ENCODE peak calls at places on chromosome 1, in seven cellular contexts. M, D, B, L, P, A and W are unnamed samples.

GRCh38 chr1:204503122-204503912 is 8.7 kb upstream of the PIK3C2B start:
- DNase-seq in M (no peak), A (peak; percentile 66), P (no peak), L (no peak), B (peak; percentile 87), D (no peak), W (no peak)

GRCh38 chr1:30794260-30794659 is 36.7 kb upstream of the LAPTM5 start:
- DNase-seq in L (no peak), D (no peak), A (no peak), M (no peak), B (no peak), P (no peak), W (no peak)

GRCh38 chr1:97245682-97246081 is 524.1 kb downstream of the PTBP2 start:
- DNase-seq in D (no peak), B (peak; percentile 74), P (no peak), L (no peak), A (no peak), M (no peak), W (no peak)

GRCh38 chr1:168485048-168485447 is 58.7 kb downstream of the XCL2 start:
- DNase-seq in P (no peak), D (no peak), L (no peak), B (peak; percentile 43), M (no peak), A (no peak), W (no peak)

GRCh38 chr1:156815307-156815826 is 1.3 kb downstream of the SH2D2A start:
- DNase-seq in D (no peak), P (no peak), A (peak; percentile 77), L (peak; percentile 52), M (no peak), B (peak; percentile 86), W (no peak)

GRCh38 chr1:221478050-221478949 is 263.6 kb downstream of the DUSP10 start:
- DNase-seq in M (no peak), L (peak; percentile 75), P (peak; percentile 65), D (no peak), B (peak; percentile 94), A (peak; percentile 87), W (peak; percentile 37)

GRCh38 chr1:74324684-74325448 is 89.7 kb downstream of the TNNI3K start:
- DNase-seq in P (no peak), M (no peak), B (no peak), D (no peak), L (no peak), A (no peak), W (no peak)

GRCh38 chr1:235642021-235642942 is 7.3 kb downstream of the GNG4 start:
- DNase-seq in M (no peak), P (peak; percentile 43), L (peak; percentile 42), B (peak; percentile 71), A (no peak), D (peak; percentile 65), W (peak; percentile 68)

GRCh38 chr1:157963713-157964112 is 29.7 kb upstream of the KIRREL1 start:
- DNase-seq in B (peak; percentile 77), D (no peak), P (peak; percentile 79), L (no peak), M (peak; percentile 61), A (peak; percentile 58), W (peak; percentile 69)

GRCh38 chr1:24117722-24118409 is 5.9 kb upstream of the MYOM3 start:
- DNase-seq in M (no peak), P (no peak), B (peak; percentile 56), D (no peak), A (peak; percentile 60), L (no peak), W (no peak)

GRCh38 chr1:89763649-89763986 is 57.2 kb upstream of the LRRC8D start:
- DNase-seq in P (no peak), D (no peak), M (no peak), L (no peak), B (no peak), A (no peak), W (no peak)

GRCh38 chr1:1272341-1273151 is 1.1 kb downstream of the UBE2J2 start:
- DNase-seq in L (no peak), M (no peak), P (peak; percentile 11), D (no peak), B (no peak), A (no peak), W (no peak)

GRCh38 chr1:17798799-17799382 is 43.8 kb downstream of the ACTL8 start:
- DNase-seq in P (no peak), D (no peak), A (no peak), M (no peak), B (no peak), L (no peak), W (no peak)

GRCh38 chr1:174114788-174115448 is 44.4 kb upstream of the RABGAP1L start:
- DNase-seq in L (peak; percentile 47), D (no peak), A (peak; percentile 55), P (no peak), B (peak; percentile 68), M (no peak), W (peak; percentile 18)

GRCh38 chr1:81921344-81921743 is 120.6 kb downstream of the ADGRL2 start:
- DNase-seq in M (no peak), L (no peak), B (no peak), P (no peak), A (no peak), D (no peak), W (no peak)

GRCh38 chr1:74620242-74620641 is 53.4 kb downstream of the ERICH3 start:
- DNase-seq in P (no peak), M (no peak), L (no peak), A (no peak), D (no peak), B (no peak), W (no peak)

GRCh38 chr1:85681087-85681486 is 27.1 kb downstream of the ZNHIT6 start:
- DNase-seq in D (no peak), P (no peak), B (peak; percentile 74), L (peak; percentile 11), A (no peak), M (no peak), W (no peak)

GRCh38 chr1:203038217-203038741 is 12.0 kb downstream of the PPFIA4 start:
- DNase-seq in L (no peak), A (peak; percentile 89), M (no peak), B (no peak), D (no peak), P (no peak), W (no peak)

GRCh38 chr1:201356236-201356635 is 21.2 kb downstream of the TNNT2 start:
- DNase-seq in D (no peak), M (no peak), L (no peak), B (no peak), P (no peak), A (no peak), W (no peak)

GRCh38 chr1:159436469-159436868 is 3.1 kb upstream of the OR10J1 start:
- DNase-seq in A (no peak), L (no peak), M (no peak), D (no peak), B (no peak), P (no peak), W (no peak)

GRCh38 chr1:18907021-18907913 is 4.9 kb upstream of the ALDH4A1 start:
- DNase-seq in D (peak; percentile 29), A (peak; percentile 63), L (no peak), B (peak; percentile 71), P (peak; percentile 62), M (peak; percentile 34), W (peak; percentile 72)

GRCh38 chr1:213066363-213066762 is 15.3 kb downstream of the RPS6KC1 start:
- DNase-seq in L (no peak), M (no peak), P (no peak), A (no peak), D (no peak), B (peak; percentile 19), W (no peak)

GRCh38 chr1:116886532-116886931 is 23.2 kb upstream of the PTGFRN start:
- DNase-seq in B (peak; percentile 69), L (no peak), A (no peak), M (no peak), P (no peak), D (no peak), W (no peak)

GRCh38 chr1:6501414-6501813 is 9.9 kb upstream of the PLEKHG5 start:
- DNase-seq in P (no peak), A (no peak), B (no peak), M (no peak), D (no peak), L (no peak), W (no peak)

GRCh38 chr1:182643699-182644098 is 39.5 kb upstream of the RGS16 start:
- DNase-seq in M (no peak), L (no peak), P (no peak), B (no peak), D (no peak), A (no peak), W (no peak)

GRCh38 chr1:59054172-59054571 is 242.7 kb upstream of the FGGY start:
- DNase-seq in P (no peak), D (no peak), A (no peak), M (no peak), L (no peak), B (no peak), W (no peak)

GRCh38 chr1:59055908-59056719 is 240.8 kb upstream of the FGGY start:
- DNase-seq in M (no peak), L (no peak), D (no peak), P (no peak), B (no peak), A (no peak), W (no peak)

GRCh38 chr1:59058681-59059441 is 238.0 kb upstream of the FGGY start:
- DNase-seq in D (no peak), M (no peak), L (no peak), P (no peak), A (no peak), B (no peak), W (no peak)

GRCh38 chr1:59057801-59058200 is 239.1 kb upstream of the FGGY start:
- DNase-seq in B (peak; percentile 39), L (no peak), M (no peak), P (no peak), A (no peak), D (no peak), W (no peak)

GRCh38 chr1:59057211-59057694 is 239.6 kb upstream of the FGGY start:
- DNase-seq in M (no peak), L (peak; percentile 97), A (peak; percentile 96), B (peak; percentile 100), P (peak; percentile 40), D (no peak), W (no peak)
- TF ChIP-seq CTCF in M (no peak), L (no peak), A (peak; percentile 24), B (peak; percentile 31), P (no peak), D (no peak), W (no peak)

GRCh38 chr1:190615818-190616217 is 138.2 kb upstream of the BRINP3 start:
- DNase-seq in A (no peak), B (no peak), P (peak; percentile 35), M (no peak), L (no peak), D (no peak), W (no peak)
- TF ChIP-seq CTCF in A (no peak), B (no peak), P (no peak), M (no peak), L (no peak), D (peak; percentile 29), W (no peak)

GRCh38 chr1:154344977-154345837 is 19.9 kb downstream of the ATP8B2 start:
- DNase-seq in D (no peak), B (peak; percentile 72), L (no peak), A (peak; percentile 34), M (no peak), P (peak; percentile 83), W (peak; percentile 58)
- TF ChIP-seq CTCF in D (peak; percentile 85), B (peak; percentile 85), L (peak; percentile 82), A (peak; percentile 92), M (peak; percentile 68), P (peak; percentile 89), W (peak; percentile 45)

DNA sequence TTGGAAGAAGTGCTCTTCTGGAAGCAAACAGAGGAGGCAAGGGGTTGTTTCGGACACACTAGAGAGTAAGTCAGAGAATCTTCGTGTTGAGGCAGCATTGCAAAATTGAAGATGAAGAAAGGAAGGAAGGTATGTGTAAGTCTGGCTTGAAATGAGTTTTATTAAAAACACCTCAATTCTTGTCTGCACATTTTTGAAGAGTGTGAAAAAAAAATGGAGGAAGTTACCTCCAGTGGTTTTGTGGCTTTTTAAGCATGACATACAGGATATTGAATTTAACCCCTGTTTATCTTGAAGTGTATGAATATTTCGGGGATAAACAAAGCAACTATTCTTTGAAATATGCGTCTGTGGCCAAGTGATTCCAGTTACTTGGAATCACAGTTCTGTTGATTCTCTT is 203.2 kb upstream of the SGIP1 start:
- DNase-seq in M (no peak), L (no peak), P (no peak), B (peak; percentile 57), A (no peak), D (no peak), W (no peak)
- TF ChIP-seq CTCF in M (no peak), L (no peak), P (no peak), B (no peak), A (no peak), D (no peak), W (no peak)